ENCODE peak calls at places on chromosomes 11 and 22, in four cellular contexts. T, K, C and P are unnamed samples.
A peak's percentile ranks its signal among the peaks of the same experiment; 100 is the strongest.

GRCh38 chr11:36347384-36347906 is 51.4 kb downstream of the PRR5L start:
- DNase-seq in T (no peak), K (no peak), C (no peak), P (no peak)

GRCh38 chr11:16785520-16786128 is 47.2 kb downstream of the C11orf58 start:
- DNase-seq in T (peak; percentile 75), K (peak; percentile 75), C (peak; percentile 17), P (peak; percentile 77)

GRCh38 chr11:36748856-36749255 is 150.8 kb upstream of the RAG2 start:
- DNase-seq in T (no peak), K (no peak), C (no peak), P (no peak)

GRCh38 chr11:976431-977160 is 50.9 kb downstream of the AP2A2 start:
- DNase-seq in T (no peak), K (no peak), C (no peak), P (no peak)

GRCh38 chr22:47465809-47466208 is 703.4 kb downstream of the TBC1D22A start:
- DNase-seq in T (no peak), K (no peak), C (no peak), P (no peak)

GRCh38 chr22:38927033-38927789 is 30.2 kb upstream of the APOBEC3A start:
- DNase-seq in T (peak; percentile 37), K (no peak), C (peak; percentile 7), P (peak; percentile 82)

GRCh38 chr11:102325088-102325487 is 7.8 kb downstream of the BIRC3 start:
- DNase-seq in T (no peak), K (no peak), C (no peak), P (no peak)

GRCh38 chr22:36433318-36434231 is 45.8 kb upstream of the MYH9 start:
- DNase-seq in T (no peak), K (no peak), C (no peak), P (no peak)

GRCh38 chr11:202490-202889 is 4.7 kb downstream of the BET1L start:
- DNase-seq in T (no peak), K (no peak), C (no peak), P (no peak)

GRCh38 chr11:17609536-17610401 is 62.7 kb downstream of the OTOG start:
- DNase-seq in T (no peak), K (no peak), C (no peak), P (no peak)

GRCh38 chr11:12602421-12602820 is 71.8 kb upstream of the TEAD1 start:
- DNase-seq in T (no peak), K (peak; percentile 42), C (no peak), P (no peak)

GRCh38 chr11:66022401-66023185 is 3.7 kb downstream of the CATSPER1 start:
- DNase-seq in T (peak; percentile 29), K (peak; percentile 89), C (no peak), P (peak; percentile 82)

GRCh38 chr22:24985824-24986214 is 33.3 kb downstream of the KIAA1671 start:
- DNase-seq in T (peak; percentile 10), K (no peak), C (no peak), P (no peak)

GRCh38 chr22:42561856-42562255 is 8.1 kb downstream of the SERHL2 start:
- DNase-seq in T (no peak), K (no peak), C (no peak), P (no peak)

GRCh38 chr11:47062736-47063135 is 113.9 kb downstream of the ARFGAP2 start:
- DNase-seq in T (no peak), K (no peak), C (no peak), P (no peak)
- H3K4me2 ChIP-seq in T (no peak overlapping the region), K (no peak overlapping the region), C (no peak overlapping the region), P (no peak overlapping the region)

DNA sequence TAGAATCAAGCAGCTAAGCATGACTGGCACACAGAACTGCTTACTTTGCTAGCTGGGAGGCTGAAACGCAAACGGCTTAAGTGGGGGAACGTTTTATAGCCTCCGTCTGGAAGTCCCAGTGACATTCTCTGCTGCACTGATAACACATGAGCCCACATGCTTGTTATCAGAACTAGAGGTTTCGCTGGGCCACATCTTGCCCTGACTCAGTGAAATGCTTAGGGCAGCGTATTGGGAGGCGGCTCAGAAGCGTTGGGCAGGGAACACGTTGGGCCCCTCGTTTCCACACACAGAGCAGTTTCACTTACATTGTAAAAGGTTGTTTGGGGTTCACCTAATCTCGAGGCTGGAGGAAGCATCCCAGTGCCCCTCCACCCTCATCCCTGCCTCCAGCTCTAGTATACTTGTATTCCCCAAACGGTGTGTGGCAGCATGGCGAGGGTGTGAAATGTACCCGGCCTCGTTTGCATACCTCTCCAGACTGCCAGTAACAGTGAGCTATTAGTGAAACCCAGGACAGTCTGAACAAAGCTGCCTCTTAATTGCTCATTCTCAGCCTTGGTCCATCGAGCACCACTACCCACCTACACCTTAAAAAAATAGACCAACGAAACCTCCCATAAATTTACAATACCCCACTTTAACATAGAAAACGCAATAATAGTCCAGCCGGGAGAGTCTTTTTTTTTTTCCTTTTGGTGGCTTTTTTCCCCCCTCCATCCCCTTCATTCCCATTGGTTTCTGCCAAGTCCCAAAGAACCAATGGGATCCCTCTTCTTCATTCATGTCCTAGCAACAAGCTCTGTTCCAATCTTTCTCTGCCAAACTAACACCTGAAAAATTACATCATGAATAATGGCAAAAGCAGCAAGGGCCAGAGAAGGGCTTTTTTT is 218.8 kb upstream of the SORL1-AS1 start:
- DNase-seq in T (peak; percentile 49), K (no peak), C (no peak), P (no peak)
- TF ChIP-seq CEBPB in T (no peak), K (no peak), C (no peak), P (no peak)

DNA sequence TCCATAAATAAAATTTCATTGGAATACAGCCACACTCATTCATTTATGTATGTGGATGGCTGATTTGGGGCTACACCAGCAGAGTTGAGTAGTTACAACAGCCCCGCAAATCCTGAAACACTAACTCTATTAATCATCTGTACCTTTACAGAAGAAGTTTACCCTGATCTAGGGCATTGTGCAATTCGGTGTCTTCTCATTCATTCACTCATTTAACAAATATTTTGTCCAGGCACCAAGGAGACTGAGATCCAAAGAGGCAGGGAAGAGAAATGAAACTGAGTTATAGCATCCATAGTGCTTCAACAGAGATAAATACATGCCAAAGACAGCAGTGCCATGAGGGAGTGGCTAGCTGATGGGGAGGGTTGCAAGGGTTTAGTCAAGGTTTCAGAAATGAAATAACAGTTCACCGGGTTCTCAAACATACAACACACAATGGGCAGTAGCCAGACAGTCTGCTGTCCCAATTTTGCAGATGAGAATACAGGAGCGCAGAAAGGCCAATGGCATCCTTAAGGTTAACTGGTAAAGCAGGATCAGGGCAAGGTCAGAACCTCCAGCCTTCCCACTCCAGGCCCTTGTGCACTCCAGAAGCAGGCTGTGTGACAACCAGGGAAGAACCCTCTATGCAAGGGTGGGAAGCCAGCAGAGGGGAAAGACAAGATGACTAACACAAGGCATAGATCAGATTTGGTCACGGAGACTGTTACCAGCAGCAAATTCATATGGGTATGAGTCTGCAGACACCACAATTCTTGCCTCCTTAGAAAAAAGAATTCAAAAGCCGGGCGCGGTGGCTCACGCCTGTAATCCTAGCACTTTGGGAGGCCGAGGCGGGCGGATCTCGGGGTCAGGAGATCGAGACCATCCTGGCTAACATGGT is 40.0 kb upstream of the MTNR1B start:
- DNase-seq in T (no peak), K (no peak), C (no peak), P (no peak)
- TF ChIP-seq RCOR1 in T (no peak), K (no peak), C (no peak), P (no peak)

GRCh38 chr11:8330896-8331295 is 67.2 kb upstream of the LMO1 start:
- DNase-seq in T (no peak), K (no peak), C (no peak), P (no peak)

GRCh38 chr11:8329961-8330361 is 66.3 kb upstream of the LMO1 start:
- DNase-seq in T (no peak), K (no peak), C (no peak), P (no peak)

GRCh38 chr11:8329336-8329735 is 65.7 kb upstream of the LMO1 start:
- DNase-seq in T (no peak), K (no peak), C (no peak), P (no peak)

GRCh38 chr11:8331767-8332166 is 68.1 kb upstream of the LMO1 start:
- DNase-seq in T (no peak), K (no peak), C (no peak), P (no peak)

DNA sequence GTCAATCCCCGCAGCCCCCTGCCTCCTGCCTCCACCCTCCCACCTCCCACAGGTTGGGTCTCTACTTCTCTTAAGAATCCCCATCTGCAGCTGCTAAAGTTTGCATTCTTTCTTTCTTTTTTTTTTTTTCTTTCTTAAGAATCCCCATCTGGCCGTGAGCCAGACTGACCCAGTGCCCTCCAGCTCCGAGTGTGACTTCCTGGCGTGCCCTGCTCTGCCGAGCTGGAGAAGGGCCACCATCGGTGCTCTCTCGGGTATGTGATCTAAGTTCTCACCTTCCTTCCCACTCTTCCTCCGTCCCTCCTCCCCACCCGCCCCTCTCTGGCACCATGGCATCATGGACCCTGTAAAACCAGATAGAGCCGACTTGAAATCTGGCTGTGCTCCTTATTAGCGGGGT is 66.7 kb upstream of the LMO1 start:
- DNase-seq in T (no peak), K (no peak), C (no peak), P (no peak)
- H3K4me2 ChIP-seq in T (no peak overlapping the region), K (no peak overlapping the region), C (no peak overlapping the region), P (no peak overlapping the region)